ENCODE peak calls at places on chromosomes 7 and 10, in ten cellular contexts. One of them, this sample, is unnamed.

GRCh38 chr7:135414850-135415439 is 95.0 kb downstream of the CNOT4 start:
- DNase-seq in transverse colon: no peak
- DNase-seq in testis: peak
- DNase-seq in activated T-cell treated with anti-CD3 and anti-CD28 coated beads, Interleukin-2, amount 50 U/mL, for 48 hours: peak
- DNase-seq in EL: peak
- DNase-seq in cardiac muscle cell: peak
- DNase-seq in mammary epithelial cell: peak
- DNase-seq in AG08395: peak
- DNase-seq in substantia nigra: no peak
- DNase-seq in progenitor cell of endocrine pancreas: no peak
- DNase-seq in this sample: peak

GRCh38 chr7:139495726-139496125 is 12.3 kb upstream of the KLRG2 start:
- DNase-seq in EL: no peak
- DNase-seq in testis: no peak
- DNase-seq in progenitor cell of endocrine pancreas: no peak
- DNase-seq in AG08395: no peak
- DNase-seq in substantia nigra: no peak
- DNase-seq in activated T-cell treated with anti-CD3 and anti-CD28 coated beads, Interleukin-2, amount 50 U/mL, for 48 hours: no peak
- DNase-seq in mammary epithelial cell: no peak
- DNase-seq in cardiac muscle cell: no peak
- DNase-seq in transverse colon: no peak
- DNase-seq in this sample: no peak

GRCh38 chr7:74619235-74619860 is 38.2 kb upstream of the GTF2I start:
- DNase-seq in activated T-cell treated with anti-CD3 and anti-CD28 coated beads, Interleukin-2, amount 50 U/mL, for 48 hours: no peak
- DNase-seq in testis: no peak
- DNase-seq in cardiac muscle cell: no peak
- DNase-seq in AG08395: no peak
- DNase-seq in substantia nigra: no peak
- DNase-seq in mammary epithelial cell: no peak
- DNase-seq in transverse colon: no peak
- DNase-seq in progenitor cell of endocrine pancreas: no peak
- DNase-seq in EL: no peak
- DNase-seq in this sample: no peak

GRCh38 chr7:158910254-158911053 is 54.1 kb downstream of the DYNC2I1 start:
- DNase-seq in substantia nigra: no peak
- DNase-seq in progenitor cell of endocrine pancreas: no peak
- DNase-seq in AG08395: no peak
- DNase-seq in activated T-cell treated with anti-CD3 and anti-CD28 coated beads, Interleukin-2, amount 50 U/mL, for 48 hours: peak
- DNase-seq in transverse colon: no peak
- DNase-seq in cardiac muscle cell: no peak
- DNase-seq in EL: no peak
- DNase-seq in mammary epithelial cell: no peak
- DNase-seq in testis: peak
- DNase-seq in this sample: no peak

GRCh38 chr10:69107667-69108066 is 16.3 kb upstream of the VPS26A start:
- DNase-seq in mammary epithelial cell: no peak
- DNase-seq in cardiac muscle cell: no peak
- DNase-seq in EL: no peak
- DNase-seq in progenitor cell of endocrine pancreas: no peak
- DNase-seq in testis: no peak
- DNase-seq in substantia nigra: no peak
- DNase-seq in transverse colon: no peak
- DNase-seq in activated T-cell treated with anti-CD3 and anti-CD28 coated beads, Interleukin-2, amount 50 U/mL, for 48 hours: no peak
- DNase-seq in AG08395: no peak
- DNase-seq in this sample: no peak

GRCh38 chr10:102185272-102185671 is 33.1 kb downstream of the NOLC1 start:
- DNase-seq in substantia nigra: no peak
- DNase-seq in mammary epithelial cell: no peak
- DNase-seq in cardiac muscle cell: no peak
- DNase-seq in activated T-cell treated with anti-CD3 and anti-CD28 coated beads, Interleukin-2, amount 50 U/mL, for 48 hours: no peak
- DNase-seq in EL: no peak
- DNase-seq in progenitor cell of endocrine pancreas: no peak
- DNase-seq in testis: no peak
- DNase-seq in transverse colon: no peak
- DNase-seq in AG08395: no peak
- DNase-seq in this sample: no peak

GRCh38 chr10:73439055-73439454 is 5.7 kb upstream of the MSS51 start:
- DNase-seq in activated T-cell treated with anti-CD3 and anti-CD28 coated beads, Interleukin-2, amount 50 U/mL, for 48 hours: no peak
- DNase-seq in substantia nigra: no peak
- DNase-seq in testis: no peak
- DNase-seq in transverse colon: no peak
- DNase-seq in cardiac muscle cell: peak
- DNase-seq in progenitor cell of endocrine pancreas: no peak
- DNase-seq in mammary epithelial cell: peak
- DNase-seq in AG08395: peak
- DNase-seq in EL: peak
- DNase-seq in this sample: no peak

GRCh38 chr10:124827474-124827873 is 25.9 kb downstream of the ABRAXAS2 start:
- DNase-seq in mammary epithelial cell: no peak
- DNase-seq in progenitor cell of endocrine pancreas: no peak
- DNase-seq in EL: peak
- DNase-seq in cardiac muscle cell: peak
- DNase-seq in transverse colon: no peak
- DNase-seq in activated T-cell treated with anti-CD3 and anti-CD28 coated beads, Interleukin-2, amount 50 U/mL, for 48 hours: no peak
- DNase-seq in substantia nigra: no peak
- DNase-seq in testis: peak
- DNase-seq in AG08395: peak
- DNase-seq in this sample: no peak

GRCh38 chr7:94403546-94403945 is 8.9 kb downstream of the COL1A2 start:
- DNase-seq in cardiac muscle cell: peak
- DNase-seq in EL: no peak
- DNase-seq in mammary epithelial cell: no peak
- DNase-seq in substantia nigra: no peak
- DNase-seq in transverse colon: no peak
- DNase-seq in progenitor cell of endocrine pancreas: no peak
- DNase-seq in AG08395: no peak
- DNase-seq in activated T-cell treated with anti-CD3 and anti-CD28 coated beads, Interleukin-2, amount 50 U/mL, for 48 hours: no peak
- DNase-seq in testis: no peak
- DNase-seq in this sample: no peak

GRCh38 chr7:133688483-133689239 is 435.8 kb downstream of the EXOC4 start:
- DNase-seq in AG08395: peak
- DNase-seq in mammary epithelial cell: peak
- DNase-seq in substantia nigra: no peak
- DNase-seq in testis: no peak
- DNase-seq in activated T-cell treated with anti-CD3 and anti-CD28 coated beads, Interleukin-2, amount 50 U/mL, for 48 hours: no peak
- DNase-seq in EL: peak
- DNase-seq in cardiac muscle cell: peak
- DNase-seq in progenitor cell of endocrine pancreas: no peak
- DNase-seq in transverse colon: no peak
- DNase-seq in this sample: no peak